ENCODE peak calls at places on chromosomes 3 and 15, in six cellular contexts. Z is endodermal cell; L is GM10248; S is islet precursor cell; W is stimulated activated CD4-positive, alpha-beta T cell treated with anti-CD3 and anti-CD28 coated beads, Interleukin-2, amount 100 ng/mL, for 4 hours; R is fibroblast of pulmonary artery. P is an unnamed sample.

GRCh38 chr15:91853501-91853967 is at the start of gene SLCO3A1:
- DNase-seq in Z (peak; percentile 80), L (no peak), S (peak; percentile 80), W (peak; percentile 78), R (peak; percentile 49), P (peak; percentile 63)

GRCh38 chr3:17938313-17938712 is 195.9 kb upstream of the TBC1D5 start:
- DNase-seq in W (no peak), Z (no peak), R (no peak), L (no peak), S (no peak), P (no peak)

GRCh38 chr3:183515968-183516851 is 39.3 kb downstream of the KLHL6 start:
- DNase-seq in Z (no peak), R (no peak), S (peak; percentile 19), L (peak; percentile 59), W (peak; percentile 42), P (no peak)

GRCh38 chr3:124144035-124144814 is 152.3 kb upstream of the ROPN1 start:
- DNase-seq in W (no peak), L (no peak), R (no peak), S (no peak), Z (no peak), P (no peak)

GRCh38 chr15:46709461-46709860 is 1007.8 kb upstream of the SEMA6D start:
- DNase-seq in R (no peak), S (no peak), L (no peak), Z (no peak), W (no peak), P (no peak)

GRCh38 chr3:129616713-129617112 is 10.2 kb upstream of the PLXND1 start:
- DNase-seq in R (peak; percentile 72), L (peak; percentile 60), W (no peak), Z (no peak), S (no peak), P (no peak)

GRCh38 chr3:177514341-177515193 is 317.3 kb upstream of the TBL1XR1 start:
- DNase-seq in Z (no peak), L (no peak), R (no peak), W (no peak), S (no peak), P (no peak)

GRCh38 chr3:160401301-160402095 is 2.0 kb downstream of the SMC4 start:
- DNase-seq in R (peak; percentile 87), W (no peak), Z (no peak), S (no peak), L (no peak), P (peak; percentile 19)

GRCh38 chr15:36608166-36608565 is 28.7 kb downstream of the CDIN1 start:
- DNase-seq in W (no peak), S (no peak), Z (no peak), L (no peak), R (no peak), P (no peak)

GRCh38 chr15:98126326-98127090 is 166.0 kb downstream of the ARRDC4 start:
- DNase-seq in S (no peak), L (no peak), R (no peak), W (no peak), Z (no peak), P (no peak)

GRCh38 chr15:28913171-28913765 is 27.5 kb downstream of the APBA2 start:
- DNase-seq in S (peak; percentile 68), Z (peak; percentile 54), R (peak; percentile 7), W (no peak), L (no peak), P (peak; percentile 32)

GRCh38 chr3:47856669-47857068 is 53.7 kb downstream of the DHX30 start:
- DNase-seq in R (no peak), Z (no peak), W (no peak), S (no peak), L (no peak), P (no peak)

GRCh38 chr15:62403164-62403809 is 238.2 kb upstream of the C2CD4B start:
- DNase-seq in R (peak; percentile 82), W (no peak), Z (no peak), L (no peak), S (no peak), P (no peak)

GRCh38 chr3:150449169-150449721 is 41.1 kb downstream of the TSC22D2 start:
- DNase-seq in S (no peak), R (peak; percentile 75), Z (no peak), L (no peak), W (no peak), P (no peak)

GRCh38 chr3:66076861-66077495 is 38.3 kb upstream of the MAGI1 start:
- DNase-seq in L (no peak), Z (no peak), R (no peak), S (no peak), W (no peak), P (no peak)

GRCh38 chr3:46943237-46944187 is 33.0 kb downstream of the CCDC12 start:
- DNase-seq in Z (no peak), R (peak; percentile 31), W (no peak), L (no peak), S (no peak), P (no peak)

GRCh38 chr3:168121175-168121853 is 25.6 kb upstream of the GOLIM4 start:
- DNase-seq in R (peak; percentile 84), S (no peak), W (no peak), Z (no peak), L (no peak), P (no peak)

GRCh38 chr15:33242165-33242564 is 47.7 kb upstream of the FMN1 start:
- DNase-seq in S (peak; percentile 93), L (no peak), R (peak; percentile 15), W (no peak), Z (peak; percentile 62), P (peak; percentile 99)

GRCh38 chr3:14494973-14495300 is 45.2 kb downstream of the GRIP2 start:
- DNase-seq in S (no peak), W (no peak), Z (no peak), R (no peak), L (no peak), P (no peak)

GRCh38 chr3:175941352-175941751 is 1082.2 kb downstream of the NAALADL2 start:
- DNase-seq in R (peak; percentile 8), L (no peak), W (no peak), Z (peak; percentile 84), S (peak; percentile 72), P (peak; percentile 90)

GRCh38 chr3:172154768-172155649 is 115.6 kb downstream of the FNDC3B start:
- DNase-seq in L (no peak), R (no peak), Z (peak; percentile 60), W (no peak), S (no peak), P (no peak)

GRCh38 chr3:133374706-133375105 is 25.1 kb upstream of the BFSP2 start:
- DNase-seq in L (no peak), W (no peak), Z (no peak), S (no peak), R (peak; percentile 12), P (no peak)

GRCh38 chr3:64859625-64860590 is 172.1 kb upstream of the ADAMTS9 start:
- DNase-seq in Z (no peak), R (peak; percentile 21), S (no peak), L (no peak), W (no peak), P (peak; percentile 30)

GRCh38 chr15:50135123-50135541 is 16.1 kb upstream of the ATP8B4 start:
- DNase-seq in Z (no peak), R (no peak), L (no peak), S (no peak), W (no peak), P (no peak)

GRCh38 chr15:19987389-19988048 is 554.1 kb downstream of the GOLGA6L6 start:
- DNase-seq in W (no peak), Z (peak; percentile 72), S (no peak), R (no peak), L (no peak), P (peak; percentile 0)

GRCh38 chr15:35393403-35393802 is 152.6 kb downstream of the DPH6 start:
- DNase-seq in Z (no peak), R (no peak), L (no peak), S (peak; percentile 50), W (no peak), P (no peak)

GRCh38 chr3:47035645-47036044 is 56.2 kb downstream of the NBEAL2 start:
- DNase-seq in W (no peak), S (no peak), Z (no peak), R (no peak), L (no peak), P (no peak)

GRCh38 chr3:14884665-14885064 is 62.7 kb upstream of the NR2C2 start:
- DNase-seq in R (no peak), S (peak; percentile 75), L (no peak), Z (no peak), W (no peak), P (no peak)

GRCh38 chr15:89196994-89197393 is 24.4 kb downstream of the RLBP1 start:
- DNase-seq in R (no peak), L (no peak), Z (no peak), S (no peak), W (no peak), P (no peak)

GRCh38 chr3:71447803-71448202 is 135.7 kb downstream of the FOXP1 start:
- DNase-seq in Z (no peak), R (no peak), S (no peak), L (no peak), W (no peak), P (no peak)

GRCh38 chr3:12155833-12156232 is 2.9 kb downstream of the TIMP4 start:
- DNase-seq in L (no peak), Z (no peak), S (peak; percentile 91), R (peak; percentile 85), W (no peak), P (no peak)

GRCh38 chr3:60086811-60087210 is 1037.0 kb upstream of the CFAP20DC start:
- DNase-seq in L (peak; percentile 15), Z (no peak), W (peak; percentile 47), S (peak; percentile 66), R (no peak), P (peak; percentile 26)

GRCh38 chr3:144915202-144915601 is 943.6 kb downstream of the DIPK2A start:
- DNase-seq in R (no peak), Z (no peak), S (no peak), W (no peak), L (no peak), P (no peak)

GRCh38 chr15:88649753-88650551 is 11.1 kb downstream of the ISG20 start:
- DNase-seq in W (no peak), S (no peak), Z (no peak), R (no peak), L (no peak), P (no peak)

GRCh38 chr15:52699457-52699856 is 20.3 kb upstream of the ATOSA start:
- DNase-seq in W (no peak), Z (no peak), S (no peak), L (no peak), R (no peak), P (peak; percentile 28)

GRCh38 chr15:87032291-87032690 is 952.6 kb downstream of the AGBL1 start:
- DNase-seq in W (no peak), S (peak; percentile 91), Z (peak; percentile 65), L (no peak), R (no peak), P (peak; percentile 96)

GRCh38 chr3:18402140-18402834 is 22.9 kb downstream of the SATB1 start:
- DNase-seq in W (no peak), R (no peak), S (no peak), Z (no peak), L (no peak), P (no peak)

GRCh38 chr15:73965094-73965729 is 26.9 kb downstream of the STOML1 start:
- DNase-seq in L (no peak), R (no peak), W (peak; percentile 21), Z (no peak), S (peak; percentile 83), P (peak; percentile 68)

GRCh38 chr15:47718474-47719440 is 1.5 kb downstream of the SEMA6D start:
- DNase-seq in Z (peak; percentile 57), L (peak; percentile 28), S (peak; percentile 57), W (no peak), R (peak; percentile 18), P (no peak)

GRCh38 chr3:32660634-32661033 is 24.4 kb upstream of the CNOT10 start:
- DNase-seq in L (no peak), W (no peak), R (no peak), Z (no peak), S (no peak), P (no peak)

P was measured in mesendoderm.